ENCODE peak calls at places on chromosomes 2 and 18, in five cellular contexts. H, C, S, G and Y are unnamed samples.

GRCh38 chr18:76922107-76922506 is 99.8 kb downstream of the ZNF236 start:
- DNase-seq in C (peak; percentile 62), S (peak; percentile 70), H (no peak), G (peak; percentile 26), Y (no peak)

GRCh38 chr2:204019572-204020501 is 83.3 kb downstream of the ICOS start:
- DNase-seq in H (no peak), C (peak; percentile 49), G (peak; percentile 58), S (no peak), Y (no peak)

GRCh38 chr18:12452801-12453200 is 45.1 kb downstream of the PRELID3A start:
- DNase-seq in H (no peak), G (no peak), C (no peak), S (no peak), Y (no peak)

GRCh38 chr18:26714739-26715138 is 150.8 kb downstream of the AQP4 start:
- DNase-seq in S (no peak), G (no peak), C (peak; percentile 2), H (no peak), Y (no peak)

GRCh38 chr2:138090330-138090729 is 126.1 kb downstream of the HNMT start:
- DNase-seq in C (peak; percentile 36), G (no peak), H (no peak), S (no peak), Y (peak; percentile 1)

GRCh38 chr2:239606955-239607794 is 206.4 kb upstream of the HDAC4 start:
- DNase-seq in G (no peak), C (no peak), S (no peak), H (no peak), Y (no peak)

GRCh38 chr2:9757430-9758287 is 85.6 kb upstream of the TAF1B start:
- DNase-seq in H (no peak), C (no peak), S (no peak), G (no peak), Y (no peak)

GRCh38 chr2:112941753-112942653 is 31.0 kb downstream of the IL37 start:
- DNase-seq in S (peak; percentile 89), C (peak; percentile 81), H (peak; percentile 74), G (peak; percentile 19), Y (peak; percentile 24)

GRCh38 chr2:66702251-66702745 is 267.4 kb downstream of the MEIS1 start:
- DNase-seq in G (no peak), H (no peak), S (no peak), C (no peak), Y (no peak)

GRCh38 chr2:159134979-159135378 is 151.5 kb downstream of the WDSUB1 start:
- DNase-seq in C (no peak), H (no peak), G (no peak), S (no peak), Y (no peak)

GRCh38 chr2:37775908-37776250 is 104.4 kb upstream of the CDC42EP3 start:
- DNase-seq in H (no peak), S (no peak), C (peak; percentile 61), G (no peak), Y (no peak)

GRCh38 chr2:208175843-208176160 is 12.4 kb upstream of the CRYGA start:
- DNase-seq in C (no peak), S (no peak), H (no peak), G (no peak), Y (no peak)

GRCh38 chr2:202542142-202542541 is 92.6 kb upstream of the FAM117B start:
- DNase-seq in G (no peak), S (no peak), H (no peak), C (no peak), Y (no peak)

GRCh38 chr2:174035981-174036742 is 71.0 kb upstream of the SP3 start:
- DNase-seq in G (no peak), C (no peak), S (no peak), H (peak; percentile 30), Y (no peak)

GRCh38 chr2:98058191-98058975 is 28.6 kb upstream of the VWA3B start:
- DNase-seq in C (no peak), G (no peak), H (no peak), S (no peak), Y (no peak)

GRCh38 chr2:42569116-42569711 is 782 bp downstream of the MTA3 start:
- DNase-seq in G (no peak), C (peak; percentile 11), S (peak; percentile 55), H (no peak), Y (peak; percentile 23)

GRCh38 chr2:148531175-148532048 is 113.1 kb upstream of the EPC2 start:
- DNase-seq in G (no peak), S (no peak), C (no peak), H (no peak), Y (no peak)

GRCh38 chr2:62685986-62686625 is 19.4 kb upstream of the EHBP1 start:
- DNase-seq in C (no peak), S (no peak), G (no peak), H (no peak), Y (no peak)

GRCh38 chr2:221423212-221423804 is 148.8 kb downstream of the EPHA4 start:
- DNase-seq in C (peak; percentile 49), H (no peak), G (no peak), S (no peak), Y (no peak)

GRCh38 chr18:53689886-53690285 is 534.6 kb downstream of the MBD2 start:
- DNase-seq in G (no peak), S (no peak), C (no peak), H (no peak), Y (no peak)

GRCh38 chr2:6975988-6976387 is 58.8 kb downstream of the RNF144A start:
- DNase-seq in C (peak; percentile 18), G (no peak), H (no peak), S (no peak), Y (no peak)

GRCh38 chr2:152715854-152716428 is 1.3 kb downstream of the PRPF40A start:
- DNase-seq in H (peak; percentile 11), C (peak; percentile 12), G (no peak), S (no peak), Y (no peak)

GRCh38 chr2:98914713-98915580 is 21.1 kb downstream of the CRACDL start:
- DNase-seq in H (no peak), C (no peak), S (no peak), G (no peak), Y (no peak)

GRCh38 chr2:130355181-130355577 is 677 bp upstream of the PTPN18 start:
- DNase-seq in H (no peak), C (no peak), G (no peak), S (peak; percentile 69), Y (no peak)

GRCh38 chr2:130352229-130352628 is 3.6 kb upstream of the PTPN18 start:
- DNase-seq in C (no peak), G (no peak), H (no peak), S (no peak), Y (no peak)

GRCh38 chr2:130355578-130356431 is at the start of gene PTPN18:
- DNase-seq in H (peak; percentile 87), S (peak; percentile 95), C (peak; percentile 66), G (no peak), Y (peak; percentile 75)

GRCh38 chr2:130353291-130354134 is 2.3 kb upstream of the PTPN18 start:
- DNase-seq in H (no peak), C (no peak), S (no peak), G (no peak), Y (no peak)

GRCh38 chr2:130354135-130354420 is 1.8 kb upstream of the PTPN18 start:
- DNase-seq in S (no peak), G (no peak), C (no peak), H (no peak), Y (no peak)
- TF ChIP-seq CTCF in S (no peak), G (no peak), C (no peak), H (no peak), Y (no peak)

GRCh38 chr18:43533371-43533770 is 256.1 kb upstream of the SYT4 start:
- DNase-seq in C (no peak), G (no peak), S (no peak), H (no peak), Y (no peak)

GRCh38 chr18:43526436-43527150 is 249.3 kb upstream of the SYT4 start:
- DNase-seq in G (no peak), S (no peak), H (no peak), C (no peak), Y (no peak)

GRCh38 chr18:43534511-43534910 is 257.2 kb upstream of the SYT4 start:
- DNase-seq in S (no peak), C (no peak), H (no peak), G (no peak), Y (no peak)

DNA sequence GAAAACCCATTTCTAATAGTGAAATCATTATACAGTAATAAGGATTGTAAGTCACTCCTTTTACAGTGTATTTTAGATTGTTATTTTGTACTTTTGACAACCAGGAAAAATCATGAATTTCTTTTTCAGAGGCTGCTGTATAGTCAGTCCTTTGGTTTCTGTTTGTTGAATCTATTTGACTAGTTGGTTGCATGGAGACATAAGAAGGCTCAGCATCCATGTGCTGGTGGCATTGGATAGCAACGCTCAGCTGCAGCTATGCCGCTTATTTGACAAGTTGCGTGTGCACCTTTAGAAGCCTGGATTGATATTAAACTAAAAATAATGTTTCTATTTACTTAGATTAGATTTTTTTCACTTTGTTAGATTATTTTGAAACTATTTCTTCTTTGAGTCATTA is 254.1 kb upstream of the SYT4 start:
- DNase-seq in C (no peak), S (no peak), G (no peak), H (no peak), Y (no peak)
- H3K4me3 ChIP-seq in C (no peak overlapping the region), S (no peak overlapping the region), G (no peak overlapping the region), H (no peak overlapping the region), Y (no peak overlapping the region)

GRCh38 chr18:59621027-59621426 is 76.2 kb downstream of the CCBE1 start:
- DNase-seq in H (peak; percentile 17), G (no peak), C (no peak), S (no peak), Y (no peak)

GRCh38 chr18:59620381-59620780 is 76.8 kb downstream of the CCBE1 start:
- DNase-seq in G (no peak), C (no peak), H (no peak), S (no peak), Y (no peak)

GRCh38 chr18:59613903-59614302 is 83.3 kb downstream of the CCBE1 start:
- DNase-seq in C (no peak), S (no peak), G (no peak), H (no peak), Y (no peak)

GRCh38 chr18:59616501-59616900 is 80.7 kb downstream of the CCBE1 start:
- DNase-seq in H (no peak), G (no peak), C (no peak), S (no peak), Y (no peak)

DNA sequence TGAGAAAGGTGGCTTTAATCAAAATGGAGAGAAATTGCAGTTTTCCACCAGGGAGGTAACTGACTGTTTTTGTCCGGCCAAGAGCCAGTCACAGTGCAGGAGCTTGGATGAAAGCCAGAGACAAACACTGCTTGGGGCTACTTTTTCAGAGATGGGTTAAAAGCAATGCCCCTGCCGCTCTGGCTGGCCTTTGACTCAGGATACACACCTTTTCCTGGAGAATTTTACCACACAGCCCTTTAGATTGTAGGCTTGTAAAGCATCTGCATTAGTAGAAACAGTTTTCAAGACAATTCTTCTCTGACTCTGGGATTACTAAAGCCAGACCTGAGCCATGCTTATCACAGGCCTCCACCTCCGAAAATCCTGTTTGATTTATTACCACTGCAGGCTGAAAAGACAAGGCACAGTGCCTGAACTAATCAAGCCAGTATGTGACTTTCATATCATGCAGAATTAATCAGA is 79.7 kb downstream of the CCBE1 start:
- DNase-seq in G (no peak), C (no peak), S (no peak), H (no peak), Y (no peak)
- H3K36me3 ChIP-seq in G (no peaks in the 10 kb centered on the region), C (no peaks in the 10 kb centered on the region), S (no peaks in the 10 kb centered on the region), H (no peaks in the 10 kb centered on the region), Y (no peaks in the 10 kb centered on the region)

DNA sequence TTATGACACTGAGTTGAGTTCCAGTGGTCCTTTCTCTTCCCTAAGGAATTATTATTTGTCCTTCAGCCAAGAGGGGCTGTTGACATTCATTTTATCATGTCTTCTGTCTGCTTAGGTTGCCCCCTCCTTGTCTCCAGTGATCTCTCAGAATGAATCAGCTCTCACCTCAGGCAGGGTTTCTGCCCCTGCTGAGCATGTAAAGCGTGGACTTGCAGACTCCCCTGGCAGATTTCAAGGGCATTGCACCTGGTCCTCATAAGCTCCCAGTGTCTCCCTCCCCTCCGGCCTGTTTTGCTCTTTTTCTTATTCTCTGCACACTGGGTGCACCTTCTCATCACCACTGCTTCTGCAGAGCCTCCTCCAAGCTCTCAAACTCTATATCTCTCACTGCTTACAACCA is 188.4 kb downstream of the KCNS3 start:
- DNase-seq in G (no peak), S (no peak), H (no peak), C (no peak), Y (no peak)
- TF ChIP-seq CTCF in G (no peak), S (no peak), H (no peak), C (no peak), Y (no peak)